ENCODE peak calls at places on chromosomes 13 and 19, in five cellular contexts. V is transverse colon, Q is ovary, G is Peyer's patch, S is esophagus muscularis mucosa. H is an unnamed sample.
A peak's percentile ranks its signal among the peaks of the same experiment; 100 is the strongest.

GRCh38 chr13:76570485-76570884 is 315.7 kb downstream of the KCTD12 start:
- DNase-seq in Q (no peak), V (no peak), G (no peak), S (no peak), H (no peak)

GRCh38 chr13:91381371-91381770 is 17.1 kb upstream of the GPC5 start:
- DNase-seq in Q (no peak), V (no peak), G (no peak), S (no peak), H (no peak)

GRCh38 chr13:48500652-48501197 is 32.2 kb downstream of the RCBTB2 start:
- DNase-seq in V (no peak), G (no peak), S (no peak), Q (no peak), H (no peak)

GRCh38 chr19:41926861-41927809 is 1.1 kb downstream of the ERFL start:
- DNase-seq in Q (no peak), G (no peak), V (no peak), S (no peak), H (no peak)

GRCh38 chr19:48638831-48639381 is 1.7 kb upstream of the DBP start:
- DNase-seq in Q (peak; percentile 57), G (no peak), V (peak; percentile 24), S (no peak), H (no peak)

GRCh38 chr19:18507021-18507726 is 14.7 kb downstream of the ELL start:
- DNase-seq in V (peak; percentile 63), G (no peak), S (no peak), Q (no peak), H (peak; percentile 59)

GRCh38 chr19:44142014-44142523 is 715 bp downstream of the ZNF234 start:
- DNase-seq in V (no peak), S (no peak), G (no peak), Q (no peak), H (peak; percentile 26)

GRCh38 chr19:658916-659839 is 3.8 kb downstream of the RNF126 start:
- DNase-seq in G (peak; percentile 68), S (no peak), V (peak; percentile 54), Q (no peak), H (peak; percentile 89)

GRCh38 chr19:52188822-52189744 is 769 bp upstream of the PPP2R1A start:
- DNase-seq in Q (peak; percentile 85), V (no peak), S (peak; percentile 93), G (no peak), H (peak; percentile 100)

GRCh38 chr13:111099292-111099691 is 15.8 kb upstream of the ARHGEF7 start:
- DNase-seq in S (no peak), Q (no peak), G (no peak), V (no peak), H (no peak)

GRCh38 chr13:50361282-50361681 is 346.0 kb downstream of the KCNRG start:
- DNase-seq in V (no peak), G (no peak), S (no peak), Q (no peak), H (no peak)

GRCh38 chr13:40102854-40103253 is 447.4 kb downstream of the COG6 start:
- DNase-seq in Q (no peak), G (no peak), S (no peak), V (no peak), H (no peak)

GRCh38 chr19:1250374-1251232 is 2.2 kb downstream of the MIDN start:
- DNase-seq in S (no peak), Q (peak; percentile 76), G (peak; percentile 80), V (peak; percentile 76), H (peak; percentile 82)

GRCh38 chr13:51959773-51960172 is 51.5 kb downstream of the ATP7B start:
- DNase-seq in Q (no peak), S (no peak), G (no peak), V (peak; percentile 81), H (no peak)

GRCh38 chr19:8610041-8610927 is at the start of gene ADAMTS10:
- DNase-seq in G (no peak), V (peak; percentile 18), S (no peak), Q (peak; percentile 59), H (peak; percentile 58)

GRCh38 chr13:28494537-28494860 is 429 bp downstream of the FLT1 start:
- DNase-seq in S (no peak), Q (no peak), G (no peak), V (no peak), H (peak; percentile 26)

GRCh38 chr19:34150558-34150957 is 21.7 kb upstream of the LSM14A start:
- DNase-seq in Q (no peak), G (no peak), V (no peak), S (no peak), H (no peak)

GRCh38 chr13:84645196-84646071 is 763.2 kb upstream of the SLITRK1 start:
- DNase-seq in Q (no peak), S (no peak), G (no peak), V (no peak), H (no peak)

GRCh38 chr19:17118957-17119356 is 43.4 kb downstream of the MYO9B start:
- DNase-seq in G (no peak), V (no peak), S (no peak), Q (no peak), H (no peak)

GRCh38 chr19:41997851-41998229 is 3.8 kb upstream of the ATP1A3 start:
- DNase-seq in G (no peak), S (no peak), Q (no peak), V (no peak), H (no peak)

GRCh38 chr13:42652642-42653415 is 78.9 kb downstream of the TNFSF11 start:
- DNase-seq in G (no peak), V (no peak), S (no peak), Q (no peak), H (no peak)

GRCh38 chr13:48542581-48543341 is 9.9 kb upstream of the RCBTB2 start:
- DNase-seq in Q (peak; percentile 63), G (no peak), S (no peak), V (peak; percentile 43), H (peak; percentile 64)

GRCh38 chr19:12952488-12953455 is 4.3 kb downstream of the GADD45GIP1 start:
- DNase-seq in V (no peak), S (no peak), G (no peak), Q (no peak), H (no peak)

GRCh38 chr19:2542341-2543069 is 66.6 kb downstream of the GADD45B start:
- DNase-seq in Q (no peak), G (peak; percentile 39), V (peak; percentile 34), S (no peak), H (no peak)

GRCh38 chr13:90968510-90968909 is 379.0 kb upstream of the MIR17HG start:
- DNase-seq in G (no peak), Q (no peak), V (no peak), S (no peak), H (no peak)

GRCh38 chr19:34018546-34018945 is 153.8 kb upstream of the LSM14A start:
- DNase-seq in G (no peak), S (no peak), Q (no peak), V (no peak), H (no peak)

GRCh38 chr13:63554157-63554556 is 2138.5 kb upstream of the PCDH20 start:
- DNase-seq in Q (no peak), S (no peak), G (no peak), V (no peak), H (no peak)

GRCh38 chr13:106568225-106569003 is 477 bp upstream of the ARGLU1 start:
- DNase-seq in Q (no peak), V (no peak), G (no peak), S (no peak), H (no peak)
- TF ChIP-seq POLR2A in Q (no peak), V (no peak), G (no peak), S (no peak), H (no peak)

DNA sequence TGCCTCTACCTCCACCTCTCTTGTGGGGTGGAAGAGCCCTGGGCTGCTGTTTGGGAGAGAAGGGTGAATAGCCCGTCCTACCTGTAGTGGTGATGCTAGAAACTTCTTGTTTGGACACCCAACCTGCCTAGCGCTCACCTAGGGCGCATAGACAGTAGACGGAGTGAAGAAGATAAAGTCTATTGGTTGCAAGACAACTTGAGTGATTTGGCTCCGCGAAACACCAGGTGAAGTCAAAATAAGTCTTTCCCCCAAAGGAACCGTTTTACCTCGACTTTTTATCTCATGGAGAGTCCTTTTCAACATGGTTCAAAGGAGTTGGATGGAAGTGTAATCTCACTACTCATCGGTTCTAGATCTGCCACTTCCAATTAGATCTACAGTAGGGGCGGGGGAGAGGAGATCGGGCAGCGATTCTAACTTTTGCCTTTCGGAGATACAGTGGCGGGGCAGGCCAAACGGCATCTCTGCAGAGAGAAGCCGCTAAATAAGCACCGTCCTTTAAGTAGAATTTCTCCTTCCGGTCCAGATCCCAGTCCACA is 694 bp upstream of the ZIC5 start:
- DNase-seq in G (no peak), V (no peak), Q (no peak), S (no peak), H (no peak)
- H3K4me3 ChIP-seq in G (no peak overlapping the region), V (no peak overlapping the region), Q (no peak overlapping the region), S (no peak overlapping the region), H (peak overlapping the region; percentile 0)

GRCh38 chr19:11339254-11340098 is at the start of gene RAB3D:
- DNase-seq in V (peak; percentile 96), G (peak; percentile 84), Q (peak; percentile 94), S (peak; percentile 97), H (peak; percentile 93)
- TF ChIP-seq POLR2A in V (peak; percentile 65), G (peak; percentile 46), Q (no peak), S (peak; percentile 38), H (no peak)

GRCh38 chr13:33284016-33284415 is 1.5 kb downstream of the STARD13 start:
- DNase-seq in S (no peak), V (no peak), G (no peak), Q (no peak), H (no peak)
- H3K4me3 ChIP-seq in S (peak overlapping the region; percentile 68), V (peak overlapping the region; percentile 47), G (no peak overlapping the region), Q (peak overlapping the region; percentile 64), H (peak overlapping the region; percentile 69)

DNA sequence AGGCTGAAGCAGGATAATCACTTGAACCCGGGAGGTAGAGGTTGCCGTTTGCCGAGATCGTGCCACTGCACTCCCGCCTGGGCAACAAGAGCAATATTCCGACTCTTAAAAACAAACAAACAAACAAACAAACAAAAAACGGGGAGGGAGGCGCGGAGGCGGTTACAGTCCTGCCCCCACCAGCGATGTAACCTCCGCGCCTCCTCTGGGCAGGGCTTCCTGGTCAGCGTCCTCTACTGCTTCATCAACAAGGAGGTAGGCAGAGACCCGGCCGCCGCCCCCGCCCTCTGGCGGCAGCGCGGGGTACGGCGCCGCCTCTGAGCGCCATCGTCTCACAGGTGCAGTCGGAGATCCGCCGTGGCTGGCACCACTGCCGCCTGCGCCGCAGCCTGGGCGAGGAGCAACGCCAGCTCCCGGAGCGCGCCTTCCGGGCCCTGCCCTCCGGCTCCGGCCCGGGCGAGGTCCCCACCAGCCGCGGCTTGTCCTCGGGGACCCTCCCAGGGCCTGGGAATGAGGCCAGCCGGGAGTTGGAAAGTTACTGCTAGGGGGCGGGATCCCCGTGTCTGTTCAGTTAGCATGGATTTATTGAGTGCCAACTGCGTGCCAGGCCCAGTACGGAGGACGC is 10.2 kb downstream of the SNRPD2 start:
- DNase-seq in S (peak; percentile 96), G (peak; percentile 81), V (peak; percentile 93), Q (peak; percentile 81), H (peak; percentile 86)
- TF ChIP-seq POLR2A in S (no peak), G (peak; percentile 36), V (peak; percentile 48), Q (no peak), H (peak; percentile 42)